ENCODE peak calls at places on chromosomes 1 and 21, in eight cellular contexts. E is uterus, A is pancreas, L is AG04450, G is tibial nerve, N is H7, K is OCI-LY7, X is bronchial epithelial cell. I is an unnamed sample.

GRCh38 chr1:224068458-224068770 is 45.5 kb upstream of the FBXO28 start:
- DNase-seq in E (no peak), K (no peak), L (no peak), N (no peak), X (no peak), A (no peak), G (no peak), I (no peak)

GRCh38 chr1:80402636-80403035 is 1396.1 kb upstream of the ADGRL4 start:
- DNase-seq in L (no peak), A (no peak), N (no peak), X (no peak), G (no peak), E (no peak), K (no peak), I (no peak)

GRCh38 chr1:227884370-227885134 is 63.2 kb downstream of the WNT9A start:
- DNase-seq in K (no peak), N (peak; percentile 49), X (no peak), A (peak; percentile 56), G (peak; percentile 10), E (peak; percentile 15), L (no peak), I (no peak)

GRCh38 chr1:94599090-94599813 is 57.7 kb upstream of the F3 start:
- DNase-seq in G (no peak), N (peak; percentile 74), X (peak; percentile 77), A (no peak), L (no peak), E (no peak), K (no peak), I (no peak)

GRCh38 chr1:172254521-172255222 is 165.8 kb upstream of the C1orf105 start:
- DNase-seq in L (peak; percentile 46), N (no peak), G (no peak), A (no peak), E (no peak), X (peak; percentile 94), K (no peak), I (peak; percentile 70)

GRCh38 chr1:155012052-155012546 is 9.5 kb downstream of the ZBTB7B start:
- DNase-seq in K (no peak), G (peak; percentile 75), E (peak; percentile 78), X (peak; percentile 76), L (no peak), A (no peak), N (peak; percentile 97), I (no peak)

GRCh38 chr1:50109647-50110075 is 941 bp downstream of the ELAVL4 start:
- DNase-seq in E (no peak), L (no peak), K (no peak), A (no peak), G (no peak), X (no peak), N (no peak), I (no peak)

GRCh38 chr1:42739753-42740700 is at the start of gene CLDN19:
- DNase-seq in K (no peak), L (no peak), G (no peak), X (no peak), E (no peak), A (no peak), N (peak; percentile 99), I (no peak)

DNA sequence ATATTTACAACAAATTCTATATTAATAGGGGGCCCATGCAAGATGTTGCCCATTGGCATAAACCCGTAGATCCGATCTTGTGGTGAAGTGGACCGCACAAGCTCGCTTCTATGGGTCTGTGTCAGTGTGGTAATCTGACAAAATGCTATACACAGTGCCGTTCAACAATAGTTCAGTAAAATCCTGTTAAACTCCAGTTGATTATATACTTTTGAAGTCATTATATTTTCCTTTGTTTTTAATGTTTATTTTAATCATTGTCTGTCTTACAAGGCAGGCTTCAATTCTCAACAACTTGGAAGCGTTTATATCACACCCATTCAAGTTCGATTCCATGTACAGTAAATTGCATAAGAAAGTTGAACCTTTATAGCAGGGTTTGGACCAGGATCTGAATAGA is 809.3 kb downstream of the USP25 start:
- DNase-seq in K (no peak), X (no peak), N (no peak), L (no peak), E (no peak), A (no peak), G (no peak), I (no peak)
- H3K4me3 ChIP-seq in K (no peak overlapping the region), X (no peak overlapping the region), N (no peak overlapping the region), L (no peak overlapping the region), E (no peak overlapping the region), A (no peak overlapping the region), G (no peak overlapping the region), I (no peak overlapping the region)

DNA sequence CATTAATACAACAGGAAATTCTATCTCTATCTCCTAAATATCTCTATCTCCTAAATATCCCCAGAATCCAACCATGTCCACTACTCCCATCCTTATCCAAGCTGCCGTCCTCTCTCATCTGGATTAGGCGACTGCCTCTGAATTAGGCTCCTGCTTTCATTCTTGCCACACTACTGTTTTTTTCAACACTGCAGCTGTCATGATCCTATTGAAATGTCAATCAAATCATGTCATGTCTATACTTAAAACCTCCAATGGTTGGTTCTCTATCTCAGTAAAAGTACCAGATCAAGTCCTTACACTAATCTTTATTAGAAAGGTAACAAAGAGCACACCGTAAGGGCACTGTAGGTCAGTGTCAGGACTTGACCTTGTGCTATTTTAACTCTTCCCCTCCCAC is 82.0 kb upstream of the NFIA start:
- DNase-seq in L (no peak), N (no peak), X (no peak), E (no peak), G (no peak), A (no peak), K (no peak), I (no peak)
- H3K4me3 ChIP-seq in L (no peak overlapping the region), N (no peak overlapping the region), X (no peak overlapping the region), E (no peak overlapping the region), G (no peak overlapping the region), A (no peak overlapping the region), K (no peak overlapping the region), I (no peak overlapping the region)

GRCh38 chr1:16349847-16350406 is 2.4 kb downstream of the FBXO42 start:
- DNase-seq in K (no peak), X (peak; percentile 10), N (no peak), E (no peak), G (no peak), A (no peak), L (no peak), I (no peak)
- H3K4me3 ChIP-seq in K (no peak overlapping the region), X (no peak overlapping the region), N (no peak overlapping the region), E (no peak overlapping the region), G (no peak overlapping the region), A (no peak overlapping the region), L (no peak overlapping the region), I (no peak overlapping the region)

GRCh38 chr1:220528049-220528678 is at the start of gene MARK1:
- DNase-seq in A (peak; percentile 80), L (no peak), X (peak; percentile 30), G (peak; percentile 17), K (no peak), E (peak; percentile 55), N (peak; percentile 88), I (no peak)

GRCh38 chr1:220528679-220529529 is 968 bp downstream of the MARK1 start:
- DNase-seq in E (peak; percentile 18), N (peak; percentile 56), X (peak; percentile 21), G (no peak), K (no peak), A (no peak), L (no peak), I (no peak)

GRCh38 chr1:220526294-220526693 is 1.6 kb upstream of the MARK1 start:
- DNase-seq in N (peak; percentile 37), A (no peak), G (no peak), E (no peak), L (no peak), K (no peak), X (peak; percentile 68), I (no peak)

GRCh38 chr1:220527279-220528048 is 472 bp upstream of the MARK1 start:
- DNase-seq in G (no peak), X (peak; percentile 38), L (no peak), N (peak; percentile 32), E (peak; percentile 21), K (no peak), A (no peak), I (no peak)

DNA sequence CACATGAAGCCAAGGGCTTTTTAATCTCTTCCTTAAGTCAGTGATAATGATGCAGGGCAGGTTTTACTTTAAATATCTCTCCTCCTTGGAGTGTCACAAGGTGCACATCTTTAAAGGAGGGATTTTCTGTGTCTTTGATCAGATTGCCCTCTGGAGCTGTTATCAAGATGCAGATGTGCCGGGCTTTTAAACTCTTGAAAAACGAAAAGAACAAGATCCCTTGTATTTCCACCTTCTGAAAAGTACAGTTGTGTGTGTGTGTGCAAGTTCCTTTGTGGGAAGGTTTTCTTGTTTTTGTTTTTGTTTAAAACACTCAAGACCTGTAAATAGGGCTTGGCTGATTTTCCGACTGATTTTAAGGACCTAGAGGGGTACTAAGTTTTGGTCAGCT is 1.6 kb downstream of the MARK1 start:
- DNase-seq in G (no peak), X (no peak), N (no peak), L (no peak), A (no peak), K (no peak), E (no peak), I (no peak)
- H3K4me3 ChIP-seq in G (peak overlapping the region; percentile 94), X (peak overlapping the region; percentile 90), N (peak overlapping the region; percentile 97), L (no peak overlapping the region), A (no peak overlapping the region), K (no peak overlapping the region), E (peak overlapping the region; percentile 72), I (peak overlapping the region; percentile 69)

GRCh38 chr1:9378801-9379200 is 86.1 kb downstream of the SPSB1 start:
- DNase-seq in N (no peak), L (no peak), A (no peak), K (no peak), G (no peak), X (no peak), E (no peak), I (no peak)
- H3K4me3 ChIP-seq in N (no peak overlapping the region), L (no peak overlapping the region), A (no peak overlapping the region), K (no peak overlapping the region), G (no peak overlapping the region), X (no peak overlapping the region), E (no peak overlapping the region), I (no peak overlapping the region)

DNA sequence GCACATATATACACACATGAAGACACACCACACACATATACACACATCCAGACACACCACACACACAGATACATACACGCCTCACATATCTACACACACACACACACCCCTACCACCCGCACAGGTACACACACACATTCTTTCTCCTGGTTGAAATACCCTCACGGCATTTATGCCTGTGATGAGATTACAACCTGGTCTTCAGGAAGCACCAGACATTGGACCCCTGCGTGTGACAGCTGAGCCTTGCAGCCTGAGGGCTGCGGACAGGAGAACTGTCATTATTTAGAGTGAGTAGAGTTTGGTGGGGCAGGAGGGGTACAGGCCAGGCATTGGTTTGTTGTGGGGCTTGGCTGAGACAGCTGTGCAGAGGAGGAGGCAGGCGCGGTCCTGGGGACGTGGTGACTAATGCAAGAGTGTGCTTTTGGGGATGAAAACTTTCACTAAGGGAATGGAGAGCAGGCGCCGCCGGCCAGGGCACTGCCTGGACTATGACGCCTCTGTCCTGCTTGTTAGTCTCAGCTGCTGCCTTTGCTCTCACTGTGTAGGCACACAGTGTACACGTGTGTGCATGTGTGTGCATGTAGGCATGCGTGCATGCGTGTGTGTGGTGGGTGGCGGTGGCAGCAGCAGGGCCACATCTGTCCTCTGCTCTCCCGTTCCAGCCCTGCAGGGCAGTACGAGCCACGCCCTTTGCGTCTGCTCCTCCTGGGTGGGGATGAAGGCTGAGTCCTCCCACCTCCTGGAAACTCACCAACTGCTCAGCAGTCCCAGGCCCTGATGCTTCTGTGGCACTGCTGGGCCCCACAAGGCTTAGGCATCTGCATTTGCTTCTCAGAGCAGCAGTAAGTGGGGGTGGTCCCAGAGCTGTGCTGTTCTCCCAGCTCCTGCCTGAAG is 57.6 kb downstream of the SPSB1 start:
- DNase-seq in X (no peak), G (no peak), L (no peak), N (no peak), E (no peak), K (no peak), A (peak; percentile 55), I (peak; percentile 48)
- H3K4me3 ChIP-seq in X (no peak overlapping the region), G (no peak overlapping the region), L (no peak overlapping the region), N (no peak overlapping the region), E (no peak overlapping the region), K (no peak overlapping the region), A (no peak overlapping the region), I (no peak overlapping the region)